ENCODE peak calls at places on chromosome 4, in five cellular contexts. B is HAP-1; P is activated T-cell treated with anti-CD3 and anti-CD28 coated beads, Interleukin-2, amount 50 U/mL, for 72 hours; F is cardiac muscle cell; H is mesendoderm. U is an unnamed sample.

GRCh38 chr4:94168321-94168720 is 39.3 kb upstream of the SMARCAD1 start:
- DNase-seq in B (no peak), P (no peak), F (no peak), H (peak; percentile 57), U (no peak)

GRCh38 chr4:115433501-115433900 is 320.1 kb upstream of the NDST4 start:
- DNase-seq in B (no peak), P (no peak), F (no peak), H (no peak), U (no peak)

GRCh38 chr4:21117771-21118170 is 417.5 kb downstream of the PACRGL start:
- DNase-seq in B (no peak), P (no peak), F (no peak), H (no peak), U (no peak)

GRCh38 chr4:168612435-168613139 is 115.7 kb downstream of the PALLD start:
- DNase-seq in B (no peak), P (no peak), F (peak; percentile 64), H (no peak), U (no peak)

GRCh38 chr4:136301773-136302172 is 1230.5 kb downstream of the PCDH18 start:
- DNase-seq in B (no peak), P (no peak), F (no peak), H (no peak), U (no peak)

GRCh38 chr4:106201373-106201772 is 114.6 kb downstream of the TBCK start:
- DNase-seq in B (no peak), P (no peak), F (peak; percentile 44), H (peak; percentile 14), U (no peak)

GRCh38 chr4:80361329-80361900 is 25.9 kb downstream of the CFAP299 start:
- DNase-seq in B (no peak), P (no peak), F (peak; percentile 40), H (peak; percentile 31), U (peak; percentile 20)

GRCh38 chr4:120517966-120518365 is 404.6 kb downstream of the PRDM5 start:
- DNase-seq in B (no peak), P (no peak), F (peak; percentile 89), H (peak; percentile 65), U (no peak)